ENCODE peak calls at places on chromosomes 5 and 9, in ten cellular contexts. L, O, H, N, B, X, P, T, Z and S are unnamed samples.

GRCh38 chr9:116547729-116548426 is 139.2 kb upstream of the TRIM32 start:
- DNase-seq in L (no peak), O (no peak), H (peak), N (no peak), B (no peak), X (no peak), P (no peak), T (no peak), Z (no peak), S (no peak)

GRCh38 chr5:170917113-170917512 is 55.3 kb downstream of the RANBP17 start:
- DNase-seq in L (no peak), O (no peak), H (no peak), N (no peak), B (no peak), X (peak), P (no peak), T (no peak), Z (no peak), S (no peak)

GRCh38 chr5:73282383-73282782 is 109.4 kb downstream of the TMEM174 start:
- DNase-seq in L (no peak), O (no peak), H (no peak), N (no peak), B (no peak), X (no peak), P (no peak), T (no peak), Z (no peak), S (no peak)

GRCh38 chr5:442335-443238 is at the start of gene EXOC3:
- DNase-seq in L (peak), O (no peak), H (peak), N (peak), B (peak), X (peak), P (no peak), T (peak), Z (peak), S (peak)

GRCh38 chr5:76947064-76947463 is 5.8 kb upstream of the CRHBP start:
- DNase-seq in L (no peak), O (no peak), H (no peak), N (no peak), B (no peak), X (no peak), P (no peak), T (peak), Z (no peak), S (no peak)

GRCh38 chr5:45454114-45454513 is 242.1 kb downstream of the HCN1 start:
- DNase-seq in L (no peak), O (no peak), H (no peak), N (peak), B (no peak), X (no peak), P (no peak), T (no peak), Z (peak), S (no peak)

GRCh38 chr5:147763791-147764525 is 18.6 kb downstream of the JAKMIP2 start:
- DNase-seq in L (no peak), O (no peak), H (no peak), N (no peak), B (no peak), X (peak), P (peak), T (no peak), Z (no peak), S (no peak)

GRCh38 chr9:99249619-99250018 is 27.5 kb downstream of the SEC61B start:
- DNase-seq in L (no peak), O (no peak), H (no peak), N (no peak), B (no peak), X (no peak), P (no peak), T (no peak), Z (no peak), S (no peak)

GRCh38 chr9:79603222-79603925 is 31.6 kb downstream of the TLE4 start:
- DNase-seq in L (no peak), O (no peak), H (no peak), N (no peak), B (no peak), X (no peak), P (no peak), T (no peak), Z (no peak), S (no peak)
- TF ChIP-seq CTCF in L (no peak), O (no peak), H (no peak), N (no peak), B (no peak), X (no peak), P (no peak), T (no peak), Z (no peak), S (no peak)

GRCh38 chr5:18778226-18778625 is 1144.0 kb downstream of the TAF11L14 start:
- DNase-seq in L (no peak), O (no peak), H (no peak), N (no peak), B (no peak), X (no peak), P (no peak), T (no peak), Z (no peak), S (no peak)

GRCh38 chr5:18771097-18771610 is 1136.9 kb downstream of the TAF11L14 start:
- DNase-seq in L (no peak), O (no peak), H (no peak), N (no peak), B (no peak), X (no peak), P (no peak), T (no peak), Z (no peak), S (no peak)

GRCh38 chr5:18772475-18772874 is 1138.2 kb downstream of the TAF11L14 start:
- DNase-seq in L (no peak), O (no peak), H (no peak), N (no peak), B (no peak), X (no peak), P (no peak), T (no peak), Z (no peak), S (no peak)
- TF ChIP-seq CTCF in L (no peak), O (no peak), H (no peak), N (no peak), B (peak), X (no peak), P (no peak), T (peak), Z (no peak), S (no peak)

DNA sequence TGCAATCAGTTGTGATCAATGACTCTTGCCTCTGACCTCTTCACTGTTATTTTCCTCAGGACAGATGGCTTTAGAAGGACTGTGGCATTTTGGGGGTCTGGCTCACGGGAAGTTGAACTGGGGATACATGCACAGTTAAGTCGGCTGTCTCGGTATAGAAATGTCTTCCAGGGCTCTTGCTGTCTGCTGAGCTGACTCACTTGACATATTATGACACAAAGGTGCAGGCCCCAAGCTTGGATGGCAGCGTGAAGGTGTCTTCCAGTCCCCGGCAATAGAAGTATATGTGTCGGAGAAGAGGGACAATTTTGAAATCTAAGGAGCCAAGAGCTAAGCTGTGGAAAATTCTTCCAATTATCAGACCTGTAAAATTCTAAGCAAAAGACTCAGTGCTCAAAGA is 9.8 kb upstream of the ARSI start:
- DNase-seq in L (no peak), O (no peak), H (no peak), N (no peak), B (no peak), X (no peak), P (no peak), T (no peak), Z (no peak), S (no peak)
- TF ChIP-seq CTCF in L (no peak), O (no peak), H (no peak), N (no peak), B (no peak), X (no peak), P (no peak), T (no peak), Z (no peak), S (no peak)

GRCh38 chr9:85716031-85716877 is 25.5 kb downstream of the AGTPBP1 start:
- DNase-seq in L (no peak), O (no peak), H (no peak), N (no peak), B (no peak), X (no peak), P (no peak), T (no peak), Z (no peak), S (no peak)
- TF ChIP-seq CTCF in L (no peak), O (no peak), H (no peak), N (peak), B (peak), X (no peak), P (no peak), T (peak), Z (peak), S (no peak)

DNA sequence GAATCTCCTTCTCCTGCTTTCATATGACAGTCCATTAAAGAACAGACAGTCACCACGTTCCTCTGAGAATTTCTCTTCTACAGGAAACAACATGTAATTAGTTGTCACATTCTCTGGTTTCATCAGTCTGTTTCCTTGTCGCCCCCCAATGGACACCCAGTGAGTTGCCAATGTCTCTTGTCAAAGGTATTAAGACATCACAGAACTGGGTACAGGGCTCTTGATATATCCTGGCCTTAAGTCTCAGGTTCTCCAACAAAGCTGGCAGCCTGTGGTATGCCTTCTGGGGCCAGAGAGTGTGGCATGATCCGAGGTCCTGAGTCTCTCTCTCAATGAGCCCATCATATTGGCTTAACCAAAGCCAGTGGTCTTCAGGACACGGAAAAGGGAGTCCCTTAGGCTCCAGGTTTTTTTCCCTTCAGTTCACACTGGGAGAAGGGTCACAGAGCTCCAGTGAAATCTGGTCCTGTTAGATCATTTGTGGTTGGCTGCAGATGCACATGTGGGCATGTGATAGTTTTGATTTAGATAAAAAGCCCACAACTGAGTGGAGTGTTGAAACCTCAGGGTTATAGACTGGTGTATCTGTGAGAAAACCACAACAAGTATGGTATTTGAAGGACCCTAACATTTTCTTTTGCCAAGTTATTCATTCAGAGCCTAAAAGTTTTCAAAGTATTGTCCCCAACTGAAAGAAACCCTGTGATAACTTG is 46.9 kb downstream of the PRLR start:
- DNase-seq in L (no peak), O (no peak), H (peak), N (peak), B (peak), X (peak), P (no peak), T (no peak), Z (peak), S (peak)
- TF ChIP-seq CTCF in L (no peak), O (peak), H (peak), N (peak), B (peak), X (peak), P (peak), T (peak), Z (peak), S (peak)

GRCh38 chr9:2837915-2838314 is 6.0 kb downstream of the PUM3 start:
- DNase-seq in L (no peak), O (no peak), H (no peak), N (no peak), B (no peak), X (peak), P (no peak), T (no peak), Z (no peak), S (no peak)
- TF ChIP-seq CTCF in L (no peak), O (no peak), H (no peak), N (no peak), B (peak), X (peak), P (no peak), T (no peak), Z (peak), S (peak)

DNA sequence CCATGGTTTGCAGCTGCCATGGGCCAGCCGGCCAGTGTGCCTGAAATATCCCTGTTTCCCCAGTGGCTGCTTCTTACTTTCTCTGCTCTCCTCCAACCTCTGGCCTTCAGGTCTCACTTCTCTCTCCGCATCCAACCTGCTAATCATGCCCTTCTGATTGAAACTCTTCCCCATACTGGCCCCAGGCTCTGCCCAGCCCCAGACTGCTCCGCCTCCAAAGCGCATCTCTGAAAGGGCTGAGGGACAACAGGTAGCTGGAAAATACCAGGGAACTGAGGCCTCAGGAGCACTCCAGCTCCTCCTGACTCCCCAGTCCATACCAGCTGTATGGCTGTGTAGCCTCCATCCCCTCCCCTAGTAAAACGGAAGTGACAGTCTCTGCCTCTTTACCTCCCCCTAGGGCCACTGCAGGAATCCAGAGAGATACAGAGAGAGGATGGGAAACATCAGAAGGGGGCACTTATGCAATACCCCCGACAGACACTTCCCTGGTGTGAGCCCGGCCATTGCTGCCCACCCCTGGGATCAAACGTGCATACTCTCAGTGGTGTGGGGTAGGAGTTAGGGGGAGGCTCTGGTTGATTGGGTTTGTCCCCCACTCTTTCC is 34.2 kb downstream of the PAX5 start:
- DNase-seq in L (no peak), O (no peak), H (no peak), N (no peak), B (no peak), X (no peak), P (no peak), T (no peak), Z (no peak), S (no peak)
- TF ChIP-seq CTCF in L (no peak), O (no peak), H (peak), N (no peak), B (no peak), X (no peak), P (no peak), T (peak), Z (no peak), S (no peak)

GRCh38 chr9:129382281-129383004 is 204.4 kb upstream of the IER5L start:
- DNase-seq in L (no peak), O (no peak), H (no peak), N (no peak), B (no peak), X (peak), P (no peak), T (no peak), Z (no peak), S (no peak)

GRCh38 chr9:129383005-129383414 is 204.9 kb upstream of the IER5L start:
- DNase-seq in L (no peak), O (no peak), H (peak), N (peak), B (no peak), X (no peak), P (no peak), T (no peak), Z (peak), S (no peak)

GRCh38 chr9:129384887-129385614 is 207.0 kb upstream of the IER5L start:
- DNase-seq in L (no peak), O (no peak), H (no peak), N (no peak), B (no peak), X (no peak), P (no peak), T (no peak), Z (no peak), S (no peak)

GRCh38 chr9:129384138-129384886 is 206.3 kb upstream of the IER5L start:
- DNase-seq in L (no peak), O (no peak), H (no peak), N (no peak), B (no peak), X (no peak), P (no peak), T (no peak), Z (no peak), S (no peak)

DNA sequence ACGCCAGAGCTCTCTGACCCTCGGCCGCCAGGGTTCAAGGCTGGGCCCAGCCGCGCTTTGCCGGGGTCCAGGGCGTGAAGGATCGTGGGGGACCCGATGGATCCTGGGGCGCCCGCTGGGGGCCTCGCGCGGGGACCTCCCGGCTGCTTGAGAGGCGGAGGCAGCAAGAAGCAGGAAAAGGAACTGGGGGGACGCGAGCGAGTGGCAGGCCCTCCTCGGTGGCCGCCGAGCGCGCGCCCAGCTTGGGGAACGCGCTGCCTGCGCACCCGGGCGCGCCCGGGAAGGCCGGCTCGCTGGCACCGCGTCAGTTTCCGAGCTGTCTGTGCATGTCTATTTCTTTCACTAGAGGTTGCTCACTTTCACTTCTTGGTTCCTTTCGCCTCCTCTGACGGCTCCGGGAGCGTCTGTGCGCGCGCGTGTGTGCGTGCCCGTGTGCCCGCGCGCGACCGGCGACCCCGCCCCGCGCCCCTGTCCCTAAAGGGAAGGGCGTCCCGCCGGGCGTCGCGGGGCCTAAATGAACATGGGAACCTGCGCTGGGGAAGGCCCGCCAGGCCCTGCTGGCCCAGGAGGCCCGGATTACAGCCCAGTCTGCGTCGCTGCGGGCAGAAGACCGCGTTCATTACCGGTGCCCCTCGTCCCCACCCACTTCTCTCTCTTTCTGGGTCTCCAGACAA is 205.5 kb upstream of the IER5L start:
- DNase-seq in L (peak), O (peak), H (peak), N (peak), B (no peak), X (peak), P (no peak), T (no peak), Z (no peak), S (peak)
- TF ChIP-seq CTCF in L (no peak), O (peak), H (peak), N (no peak), B (no peak), X (no peak), P (no peak), T (no peak), Z (no peak), S (no peak)

DNA sequence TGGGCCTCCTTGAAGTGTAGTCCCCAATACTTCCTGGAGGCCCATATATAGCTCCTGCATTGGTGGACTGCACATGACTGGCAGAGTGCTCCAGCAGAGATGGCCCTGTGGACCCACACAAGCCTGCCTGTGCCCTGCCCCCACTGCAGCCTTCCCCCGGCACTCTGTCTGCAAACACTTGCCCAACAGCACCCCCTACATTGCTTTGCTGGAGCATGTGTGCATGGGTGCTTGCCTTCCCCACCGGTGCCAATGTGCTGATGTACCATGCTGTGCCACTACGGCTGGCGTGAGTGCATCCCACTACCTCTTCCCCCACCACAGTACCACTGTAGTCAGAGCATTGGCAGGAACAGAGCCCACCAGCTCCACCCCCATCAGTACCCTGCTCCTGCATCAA is 563.6 kb upstream of the CTNND2 start:
- DNase-seq in L (no peak), O (no peak), H (no peak), N (no peak), B (no peak), X (no peak), P (no peak), T (no peak), Z (no peak), S (no peak)
- TF ChIP-seq CTCF in L (no peak), O (no peak), H (no peak), N (no peak), B (no peak), X (no peak), P (no peak), T (no peak), Z (no peak), S (no peak)

DNA sequence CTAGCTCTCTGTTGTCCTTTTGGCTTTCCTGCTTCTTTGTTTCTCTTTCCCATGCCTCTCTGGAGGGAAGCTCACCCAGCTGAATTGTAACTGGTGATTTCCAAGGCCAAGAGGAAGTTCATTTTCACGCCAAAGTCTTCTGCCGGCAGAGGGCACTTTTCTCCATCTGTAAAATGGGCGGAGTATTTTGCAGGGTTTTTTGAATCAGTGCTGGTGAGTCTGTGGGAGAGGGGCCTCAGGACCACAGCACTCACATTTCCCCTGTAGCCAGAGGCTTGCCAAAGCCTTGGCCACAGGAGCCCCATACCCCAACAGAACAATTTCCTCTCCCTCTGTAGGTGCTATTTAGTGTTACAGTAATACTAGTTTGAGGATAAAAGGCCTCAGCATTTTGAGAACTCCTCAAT is 42.3 kb upstream of the MATR3 start:
- DNase-seq in L (no peak), O (no peak), H (peak), N (no peak), B (no peak), X (no peak), P (no peak), T (peak), Z (no peak), S (no peak)
- TF ChIP-seq CTCF in L (no peak), O (peak), H (peak), N (no peak), B (no peak), X (peak), P (no peak), T (peak), Z (peak), S (no peak)